ENCODE peak calls at places on chromosomes 4 and X, in five cellular contexts. A is NCI-H2171 treated with DMSO at 0.1 percent for 48 hours, R is M059J, C is AG10803, U is SW480. I is an unnamed sample.

GRCh38 chr4:22434895-22435294 is 81.0 kb downstream of the ADGRA3 start:
- DNase-seq in A (no peak), R (peak), C (peak), U (peak), I (no peak)

GRCh38 chr4:76920715-76921114 is 22.8 kb upstream of the SOWAHB start:
- DNase-seq in A (no peak), R (no peak), C (no peak), U (no peak), I (no peak)

GRCh38 chrX:72240976-72241375 is 2.1 kb upstream of the ERCC6L start:
- DNase-seq in A (no peak), R (no peak), C (no peak), U (no peak), I (no peak)

GRCh38 chrX:18698762-18699650 is 8.4 kb upstream of the PPEF1 start:
- DNase-seq in A (peak), R (peak), C (no peak), U (no peak), I (no peak)

GRCh38 chrX:25548806-25549205 is 533.0 kb upstream of the ARX start:
- DNase-seq in A (no peak), R (no peak), C (no peak), U (no peak), I (no peak)

GRCh38 chr4:138367942-138368341 is 125.8 kb upstream of the SLC7A11 start:
- DNase-seq in A (no peak), R (no peak), C (no peak), U (no peak), I (no peak)

GRCh38 chr4:10085828-10086505 is 30.6 kb downstream of the WDR1 start:
- DNase-seq in A (no peak), R (no peak), C (no peak), U (no peak), I (no peak)

GRCh38 chrX:38868941-38869378 is 67.7 kb downstream of the MID1IP1 start:
- DNase-seq in A (no peak), R (peak), C (peak), U (no peak), I (no peak)

GRCh38 chr4:169604131-169604900 is 8.1 kb downstream of the NEK1 start:
- DNase-seq in A (no peak), R (peak), C (peak), U (no peak), I (no peak)

GRCh38 chr4:15495621-15496020 is 25.9 kb downstream of the CC2D2A start:
- DNase-seq in A (peak), R (peak), C (no peak), U (no peak), I (no peak)

GRCh38 chr4:161828061-161828460 is 335.7 kb downstream of the FSTL5 start:
- DNase-seq in A (no peak), R (peak), C (peak), U (no peak), I (no peak)

GRCh38 chr4:52407545-52407944 is 251.6 kb downstream of the USP46 start:
- DNase-seq in A (peak), R (peak), C (peak), U (peak), I (no peak)

GRCh38 chrX:153412746-153413720 is 1.8 kb downstream of the ZFP92 start:
- DNase-seq in A (no peak), R (no peak), C (no peak), U (no peak), I (no peak)

GRCh38 chr4:109816082-109816442 is 500 bp downstream of the GAR1 start:
- DNase-seq in A (no peak), R (no peak), C (no peak), U (no peak), I (peak)

GRCh38 chr4:15888515-15888914 is 50.0 kb downstream of the FGFBP1 start:
- DNase-seq in A (no peak), R (no peak), C (no peak), U (no peak), I (no peak)

GRCh38 chr4:5004496-5004895 is 14.8 kb downstream of the CYTL1 start:
- DNase-seq in A (no peak), R (no peak), C (no peak), U (no peak), I (no peak)

GRCh38 chr4:75057369-75057768 is 124.5 kb downstream of the PARM1 start:
- DNase-seq in A (no peak), R (no peak), C (no peak), U (no peak), I (no peak)

GRCh38 chrX:141989802-141990201 is 86.1 kb downstream of the MAGEC1 start:
- DNase-seq in A (no peak), R (peak), C (no peak), U (no peak), I (no peak)

GRCh38 chr4:85491527-85491926 is 16.6 kb downstream of the ARHGAP24 start:
- DNase-seq in A (peak), R (no peak), C (no peak), U (no peak), I (no peak)

GRCh38 chrX:20530319-20530979 is 263.7 kb upstream of the RPS6KA3 start:
- DNase-seq in A (peak), R (peak), C (peak), U (peak), I (peak)

GRCh38 chr4:142913461-142914030 is 67.4 kb upstream of the INPP4B start:
- DNase-seq in A (no peak), R (peak), C (peak), U (no peak), I (no peak)

GRCh38 chr4:140483445-140483844 is 14.6 kb downstream of the MGAT4D start:
- DNase-seq in A (no peak), R (no peak), C (no peak), U (no peak), I (no peak)

GRCh38 chr4:139521764-139522373 is 34.1 kb downstream of the SETD7 start:
- DNase-seq in A (no peak), R (no peak), C (no peak), U (no peak), I (no peak)

GRCh38 chrX:107628662-107629532 is 587 bp downstream of the PRPS1 start:
- DNase-seq in A (peak), R (peak), C (no peak), U (peak), I (peak)

GRCh38 chrX:38891641-38892413 is 90.6 kb downstream of the MID1IP1 start:
- DNase-seq in A (no peak), R (peak), C (peak), U (no peak), I (peak)

GRCh38 chrX:41734530-41734929 is 10.5 kb downstream of the GPR82 start:
- DNase-seq in A (peak), R (peak), C (peak), U (peak), I (no peak)

GRCh38 chrX:150478496-150479492 is 89.6 kb upstream of the MTM1 start:
- DNase-seq in A (no peak), R (no peak), C (no peak), U (no peak), I (peak)

GRCh38 chrX:45134303-45134702 is 66.4 kb downstream of the DIPK2B start:
- DNase-seq in A (no peak), R (no peak), C (no peak), U (no peak), I (no peak)

GRCh38 chrX:41589634-41590270 is 99.0 kb upstream of the GPR34 start:
- DNase-seq in A (no peak), R (no peak), C (peak), U (peak), I (no peak)

GRCh38 chr4:127686656-127687055 is 43.5 kb upstream of the SLC25A31 start:
- DNase-seq in A (no peak), R (peak), C (peak), U (no peak), I (no peak)

GRCh38 chr4:78451407-78451806 is 100.2 kb upstream of the ANXA3 start:
- DNase-seq in A (no peak), R (no peak), C (no peak), U (no peak), I (no peak)

GRCh38 chrX:129632443-129632842 is 22.3 kb downstream of the APLN start:
- DNase-seq in A (no peak), R (peak), C (peak), U (no peak), I (no peak)

GRCh38 chr4:142350886-142351285 is 495.2 kb downstream of the INPP4B start:
- DNase-seq in A (no peak), R (no peak), C (peak), U (no peak), I (no peak)

GRCh38 chrX:21638311-21638710 is 19.8 kb downstream of the KLHL34 start:
- DNase-seq in A (no peak), R (peak), C (peak), U (no peak), I (no peak)

GRCh38 chr4:138952405-138952804 is 63.2 kb upstream of the NOCT start:
- DNase-seq in A (no peak), R (peak), C (peak), U (no peak), I (no peak)

GRCh38 chrX:100872161-100872560 is 2.0 kb downstream of the NOX1 start:
- DNase-seq in A (no peak), R (no peak), C (peak), U (no peak), I (no peak)

GRCh38 chr4:28463184-28463690 is 1602.6 kb downstream of the STIM2 start:
- DNase-seq in A (no peak), R (no peak), C (peak), U (no peak), I (no peak)

I was measured in activated T-helper 2 cell treated with anti-CD3 and anti-CD28 coated beads, Interferon-gamma antibody, Interleukin-2, Interleukin-4, amounts not matched to agents 10 μg/mL and 5 μg/mL and 100 μg/mL, durations not matched to agents 14 hours and 24 hours and 36 hours.